ENCODE peak calls at places on chromosomes 3 and 15, in nine cellular contexts. N is GM04504, M is DMS53, Q is foreskin melanocyte, O is endodermal cell, T is sciatic nerve, U is non-pigmented ciliary epithelial cell, J is H4, V is psoas muscle. I is an unnamed sample.
A peak's percentile ranks its signal among the peaks of the same experiment; 100 is the strongest.

GRCh38 chr15:87561641-87562040 is 694.9 kb downstream of the NTRK3 start:
- DNase-seq in N (no peak), M (no peak), Q (no peak), O (no peak), T (no peak), U (no peak), J (no peak), V (no peak), I (no peak)

GRCh38 chr3:141876381-141876890 is at the start of gene ATP1B3:
- DNase-seq in N (peak; percentile 73), M (peak; percentile 90), Q (peak; percentile 66), O (peak; percentile 89), T (peak; percentile 93), U (no peak), J (peak; percentile 74), V (peak; percentile 92), I (peak; percentile 87)

GRCh38 chr3:195095035-195095703 is 175.8 kb downstream of the XXYLT1 start:
- DNase-seq in N (no peak), M (peak; percentile 5), Q (no peak), O (no peak), T (no peak), U (no peak), J (no peak), V (peak; percentile 38), I (no peak)

GRCh38 chr15:92901053-92901761 is 1.1 kb downstream of the CHD2 start:
- DNase-seq in N (no peak), M (peak; percentile 30), Q (no peak), O (no peak), T (no peak), U (no peak), J (no peak), V (no peak), I (no peak)

GRCh38 chr15:34055868-34056595 is 17.0 kb upstream of the AVEN start:
- DNase-seq in N (no peak), M (no peak), Q (peak; percentile 56), O (no peak), T (no peak), U (peak; percentile 79), J (peak; percentile 38), V (no peak), I (no peak)

GRCh38 chr3:169623971-169624370 is 39.5 kb downstream of the MECOM start:
- DNase-seq in N (no peak), M (no peak), Q (no peak), O (no peak), T (no peak), U (no peak), J (no peak), V (no peak), I (no peak)

GRCh38 chr15:71043373-71043772 is 71.9 kb upstream of the THSD4 start:
- DNase-seq in N (no peak), M (peak; percentile 44), Q (no peak), O (no peak), T (no peak), U (no peak), J (no peak), V (no peak), I (no peak)

GRCh38 chr3:53545365-53546031 is 51.1 kb downstream of the CACNA1D start:
- DNase-seq in N (no peak), M (no peak), Q (no peak), O (no peak), T (no peak), U (no peak), J (no peak), V (no peak), I (no peak)

GRCh38 chr3:70919091-70919490 is 606.7 kb upstream of the MDFIC2 start:
- DNase-seq in N (no peak), M (no peak), Q (no peak), O (no peak), T (no peak), U (no peak), J (no peak), V (no peak), I (no peak)

GRCh38 chr15:42101861-42102260 is 7.5 kb upstream of the PLA2G4D start:
- DNase-seq in N (no peak), M (no peak), Q (no peak), O (no peak), T (no peak), U (no peak), J (no peak), V (no peak), I (no peak)

GRCh38 chr3:185711255-185711870 is 113.5 kb downstream of the IGF2BP2 start:
- DNase-seq in N (no peak), M (no peak), Q (no peak), O (peak; percentile 70), T (no peak), U (no peak), J (no peak), V (no peak), I (no peak)

GRCh38 chr3:46865034-46865507 is 1.8 kb upstream of the MYL3 start:
- DNase-seq in N (peak; percentile 39), M (no peak), Q (no peak), O (peak; percentile 17), T (no peak), U (no peak), J (no peak), V (peak; percentile 79), I (peak; percentile 76)